ENCODE peak calls at places on chromosomes 4 and X, in six cellular contexts. Q, B, O, C, M and W are unnamed samples.

GRCh38 chr4:60934896-60935295 is 265.2 kb upstream of the ADGRL3 start:
- DNase-seq in Q (no peak), B (no peak), O (no peak), C (no peak), M (no peak), W (no peak)

GRCh38 chrX:155612312-155613224 is at the start of gene TMLHE:
- DNase-seq in Q (peak; percentile 46), B (peak; percentile 4), O (peak; percentile 75), C (peak; percentile 82), M (peak; percentile 41), W (peak; percentile 77)

GRCh38 chr4:142703694-142704309 is 142.3 kb downstream of the INPP4B start:
- DNase-seq in Q (no peak), B (no peak), O (peak; percentile 17), C (no peak), M (no peak), W (no peak)

GRCh38 chrX:87663421-87663820 is 145.8 kb downstream of the KLHL4 start:
- DNase-seq in Q (no peak), B (no peak), O (peak; percentile 33), C (no peak), M (no peak), W (no peak)

GRCh38 chrX:107978707-107979307 is 3.4 kb downstream of the TEX13B start:
- DNase-seq in Q (peak; percentile 18), B (no peak), O (peak; percentile 23), C (peak; percentile 29), M (peak; percentile 11), W (peak; percentile 26)

GRCh38 chr4:98433608-98434198 is 172.5 kb downstream of the RAP1GDS1 start:
- DNase-seq in Q (no peak), B (no peak), O (no peak), C (no peak), M (no peak), W (no peak)

GRCh38 chrX:133593531-133593930 is 178.2 kb upstream of the GPC4 start:
- DNase-seq in Q (no peak), B (no peak), O (no peak), C (no peak), M (no peak), W (no peak)

GRCh38 chrX:69988955-69989394 is 60.8 kb downstream of the AWAT2 start:
- DNase-seq in Q (no peak), B (no peak), O (peak; percentile 77), C (no peak), M (no peak), W (no peak)

GRCh38 chrX:103615781-103616180 is 8.0 kb downstream of the TCEAL3 start:
- DNase-seq in Q (no peak), B (no peak), O (no peak), C (no peak), M (no peak), W (no peak)

GRCh38 chrX:103614999-103615398 is 7.2 kb downstream of the TCEAL3 start:
- DNase-seq in Q (no peak), B (no peak), O (no peak), C (no peak), M (no peak), W (no peak)

GRCh38 chrX:103613362-103613761 is 5.6 kb downstream of the TCEAL3 start:
- DNase-seq in Q (no peak), B (no peak), O (no peak), C (no peak), M (no peak), W (no peak)

GRCh38 chrX:103616676-103617186 is 9.0 kb downstream of the TCEAL3 start:
- DNase-seq in Q (no peak), B (no peak), O (no peak), C (no peak), M (no peak), W (no peak)
- TF ChIP-seq MYC in Q (no peak), B (no peak), O (no peak), C (no peak), M (no peak), W (no peak)

DNA sequence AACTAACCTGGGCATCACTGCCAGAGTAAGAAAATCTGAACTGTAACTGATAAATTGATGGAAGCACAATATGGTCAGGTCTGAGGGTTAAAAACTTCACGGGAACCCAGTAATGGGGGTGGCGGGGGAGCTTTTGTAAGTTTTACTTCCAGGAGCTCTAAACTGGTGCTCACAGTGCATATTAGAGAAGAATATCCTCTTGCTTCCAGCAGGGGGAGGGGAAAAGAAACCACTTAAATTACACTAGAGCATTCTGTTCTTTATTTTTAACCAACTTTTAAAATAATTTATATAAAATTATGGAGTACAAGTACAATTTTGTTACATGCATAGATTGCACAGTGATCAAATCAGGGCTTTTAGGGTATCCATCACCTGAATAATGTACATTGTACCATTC is 33.7 kb downstream of the WDR17 start:
- DNase-seq in Q (no peak), B (no peak), O (no peak), C (no peak), M (no peak), W (no peak)
- TF ChIP-seq CTCF in Q (no peak), B (no peak), O (no peak), C (no peak), M (no peak), W (no peak)

GRCh38 chr4:76308548-76308947 is 2.0 kb downstream of the STBD1 start:
- DNase-seq in Q (no peak), B (no peak), O (no peak), C (peak; percentile 71), M (peak; percentile 87), W (no peak)
- H3K4me3 ChIP-seq in Q (no peak overlapping the region), B (no peak overlapping the region), O (no peak overlapping the region), C (no peak overlapping the region), M (no peak overlapping the region), W (no peak overlapping the region)

DNA sequence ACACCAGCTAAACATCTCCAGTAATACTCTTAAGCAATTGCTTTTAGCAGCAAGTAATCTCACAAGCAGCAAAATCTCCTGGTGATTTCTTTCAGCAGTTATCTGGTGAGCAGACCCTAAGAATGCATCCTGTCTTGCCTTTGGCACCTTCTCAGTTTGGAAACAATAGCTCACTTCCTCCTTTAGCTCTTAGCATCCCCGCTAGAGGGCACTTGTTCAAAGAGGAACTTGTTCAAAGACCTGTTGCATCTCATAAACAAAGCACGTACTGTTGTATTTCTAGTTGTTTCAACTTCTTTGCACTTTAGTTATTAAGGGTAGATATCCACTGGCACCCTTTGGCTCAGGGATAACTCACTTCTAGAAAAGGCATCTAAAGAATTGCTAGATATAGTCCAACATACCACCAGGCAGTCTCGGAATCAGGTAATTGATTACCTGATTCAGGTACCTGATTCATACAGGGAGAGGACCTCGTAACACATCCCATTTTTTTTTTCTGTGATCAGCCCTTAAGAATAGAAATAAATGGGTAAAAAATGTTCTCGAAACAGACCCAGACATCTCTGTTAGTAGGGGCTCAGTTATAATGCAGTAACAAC is 81.9 kb upstream of the QRFPR start:
- DNase-seq in Q (peak; percentile 8), B (no peak), O (peak; percentile 78), C (peak; percentile 54), M (peak; percentile 57), W (peak; percentile 67)
- TF ChIP-seq MYC in Q (no peak), B (no peak), O (no peak), C (no peak), M (no peak), W (no peak)

DNA sequence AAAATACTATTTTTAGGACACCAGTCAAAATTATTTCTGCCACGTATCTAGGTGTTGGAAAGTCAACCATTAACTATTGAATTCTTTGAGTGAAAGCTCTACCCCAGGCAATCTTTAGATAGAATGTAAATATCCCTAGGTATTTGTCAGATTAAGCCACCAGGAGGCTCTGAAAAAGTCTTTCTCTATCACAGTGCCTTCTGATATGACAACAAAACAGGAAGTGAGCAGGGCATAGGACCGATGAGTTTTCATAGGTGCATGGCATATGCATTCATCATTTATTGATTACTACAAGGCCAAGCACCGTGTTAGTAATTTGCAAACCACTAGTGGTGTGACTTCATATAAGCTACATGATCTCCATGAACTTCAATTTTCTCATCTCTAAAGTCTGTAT is 333.6 kb upstream of the F9 start:
- DNase-seq in Q (no peak), B (no peak), O (no peak), C (no peak), M (no peak), W (no peak)
- TF ChIP-seq CTCF in Q (no peak), B (no peak), O (no peak), C (no peak), M (no peak), W (no peak)

DNA sequence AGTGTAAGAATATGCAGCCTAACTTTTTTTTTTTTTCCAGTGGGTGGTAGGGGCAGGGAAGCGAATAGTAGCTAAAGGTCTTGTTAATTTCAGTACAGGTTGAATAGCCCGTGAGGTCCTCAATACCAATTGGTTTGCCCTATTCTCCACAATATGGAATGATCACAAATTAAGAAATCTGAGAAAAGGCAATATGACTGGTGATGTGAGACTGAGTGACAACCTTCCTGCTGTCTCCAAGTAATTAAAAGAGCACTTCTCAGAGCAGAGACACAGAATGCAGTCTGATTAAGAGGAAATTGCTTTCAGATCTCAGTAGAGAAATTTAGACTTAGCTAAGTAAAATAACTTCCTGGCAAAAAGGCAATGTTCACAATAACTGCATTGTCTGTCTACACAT is 22.9 kb downstream of the GPR174 start:
- DNase-seq in Q (no peak), B (no peak), O (no peak), C (no peak), M (no peak), W (no peak)
- H3K4me3 ChIP-seq in Q (no peak overlapping the region), B (no peak overlapping the region), O (no peak overlapping the region), C (no peak overlapping the region), M (no peak overlapping the region), W (no peak overlapping the region)

DNA sequence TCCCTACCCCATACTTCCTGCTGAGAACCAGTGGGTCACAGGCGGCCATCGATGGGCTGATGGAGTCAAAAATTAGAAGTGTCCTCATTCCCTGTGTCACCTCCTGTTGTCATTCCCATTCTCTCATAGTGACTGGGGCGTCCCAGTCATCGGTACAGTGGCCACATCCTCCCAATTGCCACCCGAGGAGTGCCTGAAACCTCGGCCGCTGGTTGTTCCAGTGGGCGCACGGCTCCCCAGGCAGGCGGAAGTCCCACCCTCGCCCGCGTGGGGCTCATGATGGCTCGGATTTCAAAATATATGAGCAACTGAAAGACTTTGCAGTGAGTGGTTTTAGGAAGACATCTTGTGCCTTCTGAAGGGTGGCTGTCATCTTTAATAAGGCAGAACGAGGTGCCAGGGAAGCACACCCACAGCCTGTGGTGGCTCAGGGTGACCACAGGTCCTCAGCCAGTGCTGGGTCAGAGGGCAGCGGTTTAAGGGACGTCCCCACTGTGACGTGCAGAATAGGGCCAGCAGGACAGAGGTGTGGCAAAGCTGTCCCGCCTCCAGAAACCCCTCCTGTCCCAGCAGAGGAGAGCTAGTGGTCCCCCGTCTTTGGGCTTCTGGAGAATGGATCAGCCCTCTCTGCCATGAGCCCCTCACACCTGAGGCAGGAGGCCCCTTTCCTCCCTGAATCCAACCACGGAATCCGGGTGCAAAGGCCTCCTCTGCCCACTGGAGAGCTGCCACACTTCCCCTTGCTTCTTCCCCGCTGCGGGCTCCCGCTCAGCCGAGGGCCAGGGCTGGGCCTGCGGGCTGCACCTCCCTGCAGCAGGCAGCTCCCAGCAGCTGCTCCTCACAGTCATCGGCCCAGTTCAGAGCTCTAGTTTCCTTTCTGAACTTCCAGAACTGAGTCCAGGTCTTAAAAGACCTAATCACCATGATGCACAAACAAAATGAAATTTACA is 90.4 kb downstream of the ABLIM2 start:
- DNase-seq in Q (no peak), B (no peak), O (no peak), C (no peak), M (no peak), W (no peak)
- TF ChIP-seq MYC in Q (no peak), B (no peak), O (no peak), C (no peak), M (no peak), W (no peak)